ENCODE peak calls at places on chromosomes 13 and 19, in six cellular contexts. N is HCT116, W is HepG2, S is GM23338, L is transverse colon, T is upper lobe of left lung. G is an unnamed sample.

GRCh38 chr13:114100446-114101320 is 31.7 kb downstream of the RASA3 start:
- DNase-seq in N (no peak), W (no peak), S (no peak), L (peak; percentile 54), T (peak; percentile 19), G (peak; percentile 56)

GRCh38 chr19:14091885-14092462 is 1.4 kb upstream of the SAMD1 start:
- DNase-seq in N (no peak), W (no peak), S (peak; percentile 65), L (no peak), T (no peak), G (peak; percentile 66)

GRCh38 chr13:50893211-50893852 is 16.3 kb upstream of the RNASEH2B start:
- DNase-seq in N (no peak), W (no peak), S (peak; percentile 46), L (no peak), T (no peak), G (no peak)

GRCh38 chr19:31335716-31336115 is 13.5 kb downstream of the TSHZ3 start:
- DNase-seq in N (no peak), W (no peak), S (no peak), L (no peak), T (no peak), G (no peak)

GRCh38 chr13:92590503-92590908 is 636.1 kb upstream of the GPC6 start:
- DNase-seq in N (no peak), W (no peak), S (no peak), L (no peak), T (no peak), G (no peak)

GRCh38 chr19:41311613-41312012 is 1.6 kb downstream of the CCDC97 start:
- DNase-seq in N (no peak), W (no peak), S (no peak), L (no peak), T (no peak), G (no peak)

GRCh38 chr13:82803341-82803740 is 1078.9 kb downstream of the SLITRK1 start:
- DNase-seq in N (no peak), W (no peak), S (no peak), L (no peak), T (no peak), G (no peak)

GRCh38 chr19:33171916-33172359 is 22.2 kb upstream of the LRP3 start:
- DNase-seq in N (no peak), W (no peak), S (no peak), L (no peak), T (no peak), G (no peak)

GRCh38 chr13:80399340-80400163 is 58.6 kb upstream of the SPRY2 start:
- DNase-seq in N (no peak), W (no peak), S (no peak), L (peak; percentile 23), T (peak; percentile 80), G (no peak)

GRCh38 chr13:44840131-44840530 is 149.1 kb downstream of the NUFIP1 start:
- DNase-seq in N (no peak), W (no peak), S (no peak), L (no peak), T (no peak), G (no peak)

GRCh38 chr19:17623224-17623935 is 64.8 kb downstream of the UNC13A start:
- DNase-seq in N (no peak), W (no peak), S (no peak), L (no peak), T (no peak), G (no peak)

GRCh38 chr13:44471686-44472085 is 98.1 kb downstream of the SERP2 start:
- DNase-seq in N (no peak), W (no peak), S (no peak), L (no peak), T (no peak), G (no peak)

GRCh38 chr19:34505321-34506025 is 23.9 kb downstream of the WTIP start:
- DNase-seq in N (no peak), W (no peak), S (no peak), L (no peak), T (no peak), G (peak; percentile 52)

GRCh38 chr13:66860868-66861447 is 369.2 kb downstream of the PCDH9 start:
- DNase-seq in N (no peak), W (no peak), S (no peak), L (no peak), T (no peak), G (no peak)

GRCh38 chr13:113448545-113448884 is 4.8 kb downstream of the ADPRHL1 start:
- DNase-seq in N (peak; percentile 22), W (peak; percentile 29), S (no peak), L (peak; percentile 47), T (peak; percentile 63), G (no peak)

GRCh38 chr13:28597641-28598040 is 61.3 kb upstream of the POMP start:
- DNase-seq in N (no peak), W (no peak), S (no peak), L (no peak), T (no peak), G (no peak)

GRCh38 chr19:11067356-11068113 is 21.7 kb upstream of the LDLR start:
- DNase-seq in N (no peak), W (no peak), S (no peak), L (no peak), T (no peak), G (no peak)

GRCh38 chr19:1747285-1748114 is 5.8 kb upstream of the ONECUT3 start:
- DNase-seq in N (peak; percentile 100), W (peak; percentile 66), S (peak; percentile 89), L (no peak), T (no peak), G (no peak)

GRCh38 chr13:71865858-71866172 is 1.2 kb downstream of the DACH1 start:
- DNase-seq in N (no peak), W (no peak), S (peak; percentile 14), L (peak; percentile 10), T (peak; percentile 25), G (no peak)

GRCh38 chr19:56083668-56084067 is 37.4 kb downstream of the ZNF787 start:
- DNase-seq in N (no peak), W (no peak), S (no peak), L (no peak), T (no peak), G (no peak)

GRCh38 chr13:112069063-112069726 is 2.2 kb downstream of the SOX1 start:
- DNase-seq in N (no peak), W (no peak), S (no peak), L (no peak), T (no peak), G (no peak)

GRCh38 chr13:33284916-33285315 is 639 bp downstream of the STARD13 start:
- DNase-seq in N (no peak), W (peak; percentile 17), S (no peak), L (no peak), T (no peak), G (no peak)

GRCh38 chr13:33285420-33286124 is at the start of gene STARD13:
- DNase-seq in N (peak; percentile 59), W (peak; percentile 92), S (peak; percentile 95), L (peak; percentile 93), T (peak; percentile 93), G (peak; percentile 97)

GRCh38 chr13:33284016-33284415 is 1.5 kb downstream of the STARD13 start:
- DNase-seq in N (no peak), W (no peak), S (no peak), L (no peak), T (no peak), G (no peak)

GRCh38 chr13:33281951-33282595 is 3.5 kb downstream of the STARD13 start:
- DNase-seq in N (no peak), W (no peak), S (no peak), L (no peak), T (no peak), G (no peak)

DNA sequence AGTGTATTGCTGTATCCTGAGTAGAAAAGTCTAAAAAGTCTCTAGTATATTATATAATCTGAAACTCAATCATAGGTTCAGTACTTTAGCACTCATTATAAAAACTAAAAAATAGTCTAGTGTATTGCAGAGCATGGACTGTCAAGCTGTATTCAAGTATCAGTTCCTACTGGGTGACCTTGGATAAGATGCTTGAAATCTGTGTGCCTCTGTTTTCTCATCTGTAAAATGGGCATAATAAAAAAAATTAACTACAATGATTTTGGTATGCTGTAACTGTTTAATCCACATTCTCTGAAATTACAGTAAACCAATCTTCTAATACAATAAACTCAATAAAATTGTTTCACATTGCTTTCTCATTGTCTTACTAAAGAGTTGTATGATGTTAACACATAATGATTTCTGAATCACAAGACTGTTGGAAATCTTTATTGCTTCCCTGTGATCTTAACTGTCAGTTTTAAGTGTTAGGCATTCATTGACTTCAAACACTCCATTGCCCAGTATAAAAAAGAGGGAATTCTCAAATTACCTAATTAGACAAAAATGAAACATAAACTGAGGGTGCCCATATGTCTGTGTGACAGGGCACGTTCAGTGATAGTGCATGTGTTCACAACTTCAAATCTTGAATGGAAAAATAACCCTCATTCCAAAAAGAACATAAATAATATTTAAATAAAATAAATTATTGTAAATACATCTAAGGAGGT is 2.2 kb downstream of the STARD13 start:
- DNase-seq in N (no peak), W (no peak), S (no peak), L (no peak), T (no peak), G (no peak)
- H3K4me3 ChIP-seq in N (no peak overlapping the region), W (peak overlapping the region; percentile 96), S (no peak overlapping the region), L (peak overlapping the region; percentile 47), T (no peak overlapping the region), G (peak overlapping the region; percentile 67)

GRCh38 chr13:30690282-30691188 is 44.8 kb upstream of the ALOX5AP start:
- DNase-seq in N (no peak), W (no peak), S (no peak), L (peak; percentile 74), T (peak; percentile 76), G (peak; percentile 90)
- TF ChIP-seq POLR2AphosphoS5 in N (no peak), W (no peak), S (no peak), L (peak; percentile 66), T (peak; percentile 78), G (peak; percentile 60)

DNA sequence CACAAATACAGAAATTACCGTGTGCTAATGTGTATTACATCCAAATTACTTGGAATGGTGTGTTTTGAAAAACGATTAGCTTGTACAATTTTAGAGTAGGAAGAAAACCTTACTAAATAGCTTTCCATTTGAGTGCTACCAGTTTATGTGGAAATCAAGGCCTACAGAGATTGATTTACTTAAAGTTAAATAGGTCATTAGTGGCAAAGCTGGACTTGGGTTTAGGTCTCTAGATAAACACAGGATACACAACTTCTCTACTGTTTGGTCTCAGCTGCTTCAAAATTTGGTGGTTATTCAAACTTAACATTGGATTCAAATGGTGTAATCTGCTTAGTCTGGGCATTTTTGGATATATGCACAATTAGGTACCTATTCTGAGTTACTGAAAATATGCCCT is 21.4 kb downstream of the PCCA start:
- DNase-seq in N (no peak), W (no peak), S (no peak), L (no peak), T (no peak), G (no peak)
- H3K27ac ChIP-seq in N (no peak overlapping the region), W (no peak overlapping the region), S (peak overlapping the region; percentile 41), L (no peak overlapping the region), T (no peak overlapping the region), G (no peak overlapping the region)

DNA sequence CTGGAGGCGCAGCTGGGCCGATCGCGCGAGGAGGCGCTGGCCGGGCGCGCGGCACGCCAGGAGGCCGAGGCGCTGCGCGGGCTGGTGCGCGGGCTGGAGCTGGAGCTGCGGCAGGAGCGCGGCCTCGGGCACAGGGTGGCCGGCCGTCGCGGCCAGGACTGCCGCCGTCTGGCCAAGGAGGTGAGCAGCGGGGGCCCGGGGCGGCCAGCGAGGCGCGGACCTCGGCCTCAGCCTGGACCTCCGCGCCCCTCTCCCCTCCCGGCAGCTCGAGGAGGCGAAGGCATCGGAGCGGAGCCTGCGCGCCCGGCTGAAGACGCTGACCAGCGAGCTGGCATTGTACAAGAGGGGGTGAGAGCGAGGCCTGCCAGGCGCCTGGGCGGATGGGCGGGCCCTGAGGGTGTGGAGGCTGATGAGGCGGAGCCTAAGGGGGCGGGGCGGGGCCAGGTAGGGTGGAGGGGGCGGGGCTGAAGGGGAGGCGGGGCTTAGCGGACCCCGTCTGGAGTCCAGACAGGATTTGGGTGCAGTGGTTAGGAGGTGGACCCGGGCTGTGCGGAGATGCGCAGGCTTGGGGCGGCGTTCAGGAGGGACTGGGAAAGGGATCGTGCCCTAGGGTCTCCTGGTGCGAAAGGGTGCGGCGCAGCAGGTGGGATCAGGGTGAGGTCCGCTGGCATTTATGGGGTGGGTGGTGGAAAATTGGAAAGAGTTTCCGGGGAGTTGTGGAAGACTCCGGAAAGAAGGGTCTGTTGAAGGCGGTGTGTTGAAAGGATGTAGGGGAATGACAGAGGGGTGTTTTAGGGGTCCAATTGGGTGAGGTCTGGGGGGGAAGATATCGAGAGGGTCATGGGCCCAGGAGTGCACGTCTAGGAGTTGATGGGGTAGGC is 7.5 kb downstream of the PGLYRP1 start:
- DNase-seq in N (no peak), W (no peak), S (peak; percentile 96), L (peak; percentile 83), T (peak; percentile 92), G (no peak)
- H3K4me3 ChIP-seq in N (no peak overlapping the region), W (no peak overlapping the region), S (peak overlapping the region; percentile 77), L (peak overlapping the region; percentile 10), T (no peak overlapping the region), G (peak overlapping the region; percentile 58)